ENCODE peak calls at places on chromosomes 2 and 18, in five cellular contexts. S, B, P, R and H are unnamed samples. For H3K4me1, the result is how much of the 10 kb centered on the place peaks cover.

GRCh38 chr18:3499498-3499897 is 49.5 kb downstream of the TGIF1 start:
- DNase-seq in S (no peak), B (no peak), P (no peak), R (no peak), H (peak)

GRCh38 chr2:45968946-45969584 is 317.6 kb downstream of the PRKCE start:
- DNase-seq in S (no peak), B (no peak), P (no peak), R (no peak), H (no peak)

GRCh38 chr2:180571559-180571958 is 408.8 kb upstream of the UBE2E3 start:
- DNase-seq in S (no peak), B (no peak), P (no peak), R (no peak), H (no peak)

GRCh38 chr2:170703776-170704476 is 11.2 kb upstream of the SP5 start:
- DNase-seq in S (no peak), B (no peak), P (peak), R (no peak), H (peak)

GRCh38 chr2:54634564-54635511 is 88.6 kb upstream of the EML6 start:
- DNase-seq in S (peak), B (no peak), P (no peak), R (peak), H (peak)

GRCh38 chr2:9394816-9395215 is 28.5 kb downstream of the ITGB1BP1 start:
- DNase-seq in S (no peak), B (no peak), P (no peak), R (no peak), H (no peak)

GRCh38 chr2:3336844-3337243 is 40.8 kb downstream of the EIPR1 start:
- DNase-seq in S (no peak), B (no peak), P (no peak), R (no peak), H (no peak)

GRCh38 chr2:127187081-127187775 is 32.9 kb downstream of the CYP27C1 start:
- DNase-seq in S (no peak), B (no peak), P (no peak), R (no peak), H (no peak)

GRCh38 chr2:33240178-33240577 is 236.3 kb upstream of the RASGRP3 start:
- DNase-seq in S (no peak), B (no peak), P (peak), R (no peak), H (no peak)

GRCh38 chr2:4763009-4763408 is 929.2 kb upstream of the SOX11 start:
- DNase-seq in S (no peak), B (no peak), P (no peak), R (no peak), H (peak)

GRCh38 chr18:46510386-46510785 is 146.6 kb downstream of the LOXHD1 start:
- DNase-seq in S (no peak), B (no peak), P (no peak), R (no peak), H (no peak)

GRCh38 chr2:239726631-239727181 is 298.4 kb downstream of the NDUFA10 start:
- DNase-seq in S (no peak), B (no peak), P (no peak), R (no peak), H (no peak)

GRCh38 chr18:30623401-30624065 is 419.0 kb downstream of the DSC3 start:
- DNase-seq in S (no peak), B (no peak), P (no peak), R (no peak), H (no peak)

GRCh38 chr18:43588838-43589237 is 311.5 kb upstream of the SYT4 start:
- DNase-seq in S (no peak), B (no peak), P (no peak), R (no peak), H (no peak)

DNA sequence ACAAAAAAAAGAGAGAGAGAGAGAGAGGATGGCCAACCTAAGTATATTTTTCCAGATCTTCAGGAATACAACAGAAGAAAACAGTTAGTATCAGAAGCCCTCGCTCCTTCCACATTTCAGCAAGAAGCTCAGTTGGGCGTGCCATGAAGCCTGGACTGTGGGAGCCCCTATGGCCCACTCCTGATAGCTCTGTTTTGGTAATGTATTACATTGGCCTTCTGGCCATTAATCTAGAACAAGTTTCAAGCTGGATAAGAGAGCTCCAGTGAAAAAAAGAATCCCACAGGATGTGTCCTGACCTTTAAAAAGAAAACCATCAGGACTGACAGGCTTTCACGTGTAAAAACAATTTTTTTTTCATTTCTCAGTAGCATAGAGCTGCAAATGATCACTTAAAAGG is 197.9 kb downstream of the ICOS start:
- DNase-seq in S (no peak), B (no peak), P (no peak), R (no peak), H (no peak)
- TF ChIP-seq CREB1 in S (no peak), B (no peak), P (no peak), R (no peak), H (no peak)

GRCh38 chr2:20576598-20577115 is 74.2 kb downstream of the HS1BP3 start:
- DNase-seq in S (no peak), B (no peak), P (no peak), R (peak), H (no peak)

GRCh38 chr2:20574423-20574911 is 76.4 kb downstream of the HS1BP3 start:
- DNase-seq in S (no peak), B (no peak), P (no peak), R (no peak), H (no peak)

GRCh38 chr2:20574930-20575329 is 76.0 kb downstream of the HS1BP3 start:
- DNase-seq in S (no peak), B (no peak), P (no peak), R (no peak), H (no peak)

GRCh38 chr2:20575414-20575813 is 75.5 kb downstream of the HS1BP3 start:
- DNase-seq in S (no peak), B (no peak), P (no peak), R (no peak), H (no peak)

GRCh38 chr2:20575935-20576597 is 74.8 kb downstream of the HS1BP3 start:
- DNase-seq in S (no peak), B (no peak), P (no peak), R (no peak), H (no peak)
- H3K4me1 ChIP-seq in S (under half), B (under half), P (half or more), R (under half), H (under half)

GRCh38 chr2:120175000-120175581 is 48.1 kb downstream of the TMEM185B start:
- DNase-seq in S (no peak), B (peak), P (peak), R (no peak), H (peak)
- TF ChIP-seq CREB1 in S (no peak), B (no peak), P (no peak), R (no peak), H (no peak)

GRCh38 chr2:216554286-216554685 is 55.6 kb downstream of the RPL37A start:
- DNase-seq in S (no peak), B (no peak), P (no peak), R (no peak), H (no peak)

GRCh38 chr2:216553093-216553478 is 54.4 kb downstream of the RPL37A start:
- DNase-seq in S (peak), B (no peak), P (peak), R (no peak), H (peak)

GRCh38 chr2:216555274-216555673 is 56.6 kb downstream of the RPL37A start:
- DNase-seq in S (no peak), B (no peak), P (no peak), R (no peak), H (no peak)

GRCh38 chr2:216554755-216555154 is 56.1 kb downstream of the RPL37A start:
- DNase-seq in S (no peak), B (no peak), P (no peak), R (no peak), H (no peak)

GRCh38 chr2:216553841-216554240 is 55.2 kb downstream of the RPL37A start:
- DNase-seq in S (no peak), B (no peak), P (no peak), R (no peak), H (no peak)
- H3K4me1 ChIP-seq in S (under half), B (under half), P (half or more), R (under half), H (under half)

GRCh38 chr18:33010149-33010548 is 237.3 kb upstream of the KLHL14 start:
- DNase-seq in S (no peak), B (no peak), P (peak), R (no peak), H (peak)

DNA sequence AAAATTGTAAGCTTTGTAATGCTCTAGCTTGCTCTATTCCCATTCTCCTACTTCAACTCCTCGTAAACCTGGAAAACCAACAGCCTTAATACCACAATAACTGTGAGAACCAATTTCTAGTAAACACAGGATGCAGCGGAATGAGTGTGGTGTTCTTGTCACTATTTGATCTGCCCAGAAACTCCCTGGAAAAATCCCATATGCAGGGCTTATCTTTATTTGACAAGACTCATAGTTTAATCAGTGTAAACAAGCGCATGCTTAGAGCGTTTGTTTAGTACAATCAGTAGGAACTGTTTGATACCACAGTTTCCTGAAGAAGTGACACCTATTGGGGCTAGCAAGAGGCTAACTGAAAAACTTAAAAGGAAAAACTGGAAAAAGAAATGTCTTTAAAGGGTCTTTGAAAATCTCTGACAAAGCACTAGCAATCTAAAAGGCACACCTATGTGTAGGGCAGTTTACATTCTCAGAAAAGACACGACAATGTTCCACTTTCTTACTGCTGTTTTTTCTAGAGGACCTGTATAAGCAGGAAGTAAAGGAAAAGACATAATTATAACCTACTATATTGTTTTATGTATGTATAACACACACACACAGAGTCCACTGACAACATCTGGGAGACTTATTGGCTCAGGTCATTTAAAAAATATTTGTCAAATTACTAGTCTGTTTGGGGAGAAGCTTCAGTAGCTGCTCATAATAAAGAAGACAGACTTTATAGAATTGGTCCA is 241.4 kb upstream of the KLHL14 start:
- DNase-seq in S (no peak), B (no peak), P (peak), R (no peak), H (no peak)
- TF ChIP-seq CREB1 in S (no peak), B (no peak), P (no peak), R (no peak), H (no peak)

GRCh38 chr2:196334710-196335109 is 163.3 kb upstream of the STK17B start:
- DNase-seq in S (no peak), B (no peak), P (no peak), R (no peak), H (no peak)

GRCh38 chr2:196331816-196332215 is 160.4 kb upstream of the STK17B start:
- DNase-seq in S (no peak), B (no peak), P (no peak), R (no peak), H (no peak)

GRCh38 chr2:196335238-196335637 is 163.9 kb upstream of the STK17B start:
- DNase-seq in S (peak), B (no peak), P (no peak), R (no peak), H (peak)

GRCh38 chr2:196331143-196331542 is 159.8 kb upstream of the STK17B start:
- DNase-seq in S (no peak), B (peak), P (no peak), R (no peak), H (no peak)

DNA sequence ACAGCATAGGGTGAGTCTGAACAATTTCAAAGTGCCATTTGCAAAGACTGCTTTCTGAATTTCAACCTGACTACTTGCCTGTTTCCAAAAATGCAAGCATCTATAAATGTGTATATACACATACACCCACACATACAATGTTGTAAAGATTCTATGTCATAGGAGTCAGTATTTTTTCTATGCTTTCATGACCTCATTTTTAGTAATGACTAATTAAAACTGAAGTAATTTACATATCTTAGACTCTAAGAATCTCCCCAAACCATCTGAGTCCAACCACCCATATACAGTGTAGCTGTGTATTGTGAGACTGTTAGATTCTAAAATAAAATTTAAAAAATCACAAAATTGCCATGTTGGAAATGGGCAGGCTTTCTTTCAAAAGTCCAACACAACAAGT is 162.0 kb upstream of the STK17B start:
- DNase-seq in S (no peak), B (no peak), P (no peak), R (no peak), H (no peak)
- H3K4me1 ChIP-seq in S (under half), B (under half), P (under half), R (under half), H (under half)

GRCh38 chr2:121074322-121074932 is 210.6 kb downstream of the TFCP2L1 start:
- DNase-seq in S (no peak), B (no peak), P (no peak), R (no peak), H (no peak)
- TF ChIP-seq CREB1 in S (no peak), B (no peak), P (no peak), R (no peak), H (no peak)

DNA sequence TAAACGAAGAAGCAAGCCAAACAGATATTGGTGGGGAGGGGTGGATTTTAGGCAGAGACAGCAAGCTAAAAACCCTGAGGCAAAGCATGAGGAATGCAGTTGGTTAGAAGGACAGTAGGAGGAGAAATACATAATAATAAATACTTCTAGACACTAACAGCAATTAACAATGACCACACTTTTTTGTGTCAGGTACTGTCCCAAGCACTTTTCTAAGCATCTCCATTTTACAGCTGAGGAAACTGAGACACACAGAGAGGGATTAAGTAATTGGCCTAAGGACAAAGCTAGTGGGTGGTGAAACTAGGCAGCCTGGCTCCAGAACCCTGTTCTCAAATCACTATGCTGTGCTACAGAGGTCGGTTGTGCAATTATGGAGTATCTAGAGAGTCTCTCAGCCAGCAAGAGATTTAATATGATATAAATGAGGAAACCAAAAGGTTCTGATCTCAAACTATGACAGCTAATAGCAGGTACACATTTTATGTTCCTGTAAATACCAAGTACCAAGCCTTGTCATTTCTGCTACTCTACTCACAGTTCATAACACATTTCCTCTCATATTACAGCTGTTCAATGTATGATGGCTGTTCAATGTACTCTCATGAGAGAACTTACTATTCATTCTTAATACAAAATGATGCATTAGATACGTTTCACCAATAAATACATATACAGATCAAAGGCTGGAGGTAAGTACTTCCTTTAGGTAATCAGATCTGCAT is 5.3 kb downstream of the MAP4K3 start:
- DNase-seq in S (no peak), B (no peak), P (no peak), R (no peak), H (peak)
- H3K4me1 ChIP-seq in S (under half), B (under half), P (half or more), R (under half), H (half or more)